ENCODE peak calls at places on chromosomes 7 and 10, in four cellular contexts. B, A, H and X are unnamed samples.

GRCh38 chr7:118590107-118590506 is 365.6 kb downstream of the ANKRD7 start:
- DNase-seq in B (no peak), A (no peak), H (no peak), X (no peak)

GRCh38 chr10:114648368-114648767 is 9.7 kb downstream of the ABLIM1 start:
- DNase-seq in B (no peak), A (no peak), H (peak; percentile 67), X (no peak)

GRCh38 chr10:102300289-102300843 is 55.0 kb downstream of the GBF1 start:
- DNase-seq in A (no peak), H (peak; percentile 73), B (no peak), X (no peak)

GRCh38 chr10:113222207-113222606 is 272.2 kb downstream of the TCF7L2 start:
- DNase-seq in A (no peak), H (no peak), B (no peak), X (no peak)

GRCh38 chr7:66426332-66426731 is 202.3 kb upstream of the KCTD7 start:
- DNase-seq in H (no peak), B (no peak), A (no peak), X (no peak)

GRCh38 chr10:18406136-18406535 is 245.3 kb downstream of the NSUN6 start:
- DNase-seq in H (no peak), B (no peak), A (peak; percentile 38), X (no peak)

GRCh38 chr10:32049113-32049512 is 7.1 kb downstream of the KIF5B start:
- DNase-seq in B (no peak), H (no peak), A (no peak), X (no peak)

GRCh38 chr10:105800626-105801025 is 1159.5 kb downstream of the SORCS3 start:
- DNase-seq in A (no peak), H (no peak), B (no peak), X (no peak)

GRCh38 chr7:107686816-107687387 is 26.3 kb downstream of the SLC26A4 start:
- DNase-seq in H (no peak), B (no peak), A (no peak), X (peak; percentile 27)

GRCh38 chr7:23474098-23474828 is 4.0 kb upstream of the IGF2BP3 start:
- DNase-seq in A (peak; percentile 97), H (peak; percentile 81), B (peak; percentile 99), X (peak; percentile 93)

GRCh38 chr7:16067695-16068094 is 353.6 kb downstream of the CRPPA start:
- DNase-seq in H (no peak), A (no peak), B (peak; percentile 14), X (no peak)